ENCODE peak calls at places on chromosomes 7 and 10, in eight cellular contexts. M is A549; F is suprapubic skin; A is thoracic aorta; G is breast epithelium; I is pancreas; O is CD4-positive, alpha-beta T cell; N is mesendoderm. Q is an unnamed sample.

GRCh38 chr7:106279425-106280182 is 5.2 kb downstream of the NAMPT start:
- DNase-seq in M (no peak), F (no peak), A (no peak), G (no peak), I (no peak), O (no peak), N (peak; percentile 34), Q (no peak)

GRCh38 chr7:91945476-91945875 is 4.8 kb downstream of the AKAP9 start:
- DNase-seq in M (peak; percentile 33), F (no peak), A (no peak), G (no peak), I (peak; percentile 16), O (no peak), N (no peak), Q (no peak)

GRCh38 chr7:13109201-13109600 is 421.8 kb downstream of the ARL4A start:
- DNase-seq in M (no peak), F (no peak), A (no peak), G (no peak), I (no peak), O (no peak), N (no peak), Q (no peak)

GRCh38 chr7:96224682-96225081 is 97.2 kb downstream of the SLC25A13 start:
- DNase-seq in M (no peak), F (no peak), A (no peak), G (no peak), I (no peak), O (no peak), N (peak; percentile 60), Q (no peak)

GRCh38 chr10:31353574-31353973 is 34.6 kb downstream of the ZEB1 start:
- DNase-seq in M (peak; percentile 43), F (no peak), A (no peak), G (no peak), I (no peak), O (no peak), N (peak; percentile 49), Q (no peak)

GRCh38 chr7:99275496-99275895 is 2.9 kb downstream of the MYH16 start:
- DNase-seq in M (no peak), F (no peak), A (no peak), G (no peak), I (no peak), O (no peak), N (no peak), Q (no peak)

GRCh38 chr7:24216576-24217116 is 67.3 kb upstream of the NPY start:
- DNase-seq in M (no peak), F (no peak), A (no peak), G (no peak), I (no peak), O (no peak), N (no peak), Q (no peak)

GRCh38 chr10:99926925-99927718 is 82.6 kb downstream of the DNMBP start:
- DNase-seq in M (no peak), F (no peak), A (no peak), G (no peak), I (peak; percentile 52), O (no peak), N (peak; percentile 35), Q (no peak)

GRCh38 chr10:110163841-110164240 is 43.6 kb upstream of the MXI1 start:
- DNase-seq in M (no peak), F (no peak), A (no peak), G (no peak), I (no peak), O (no peak), N (no peak), Q (no peak)

GRCh38 chr7:25075459-25075858 is 49.6 kb downstream of the CYCS start:
- DNase-seq in M (no peak), F (no peak), A (no peak), G (no peak), I (no peak), O (no peak), N (no peak), Q (no peak)

GRCh38 chr10:5508786-5509185 is 9.4 kb upstream of the CALML5 start:
- DNase-seq in M (no peak), F (no peak), A (no peak), G (no peak), I (no peak), O (no peak), N (no peak), Q (no peak)

GRCh38 chr7:67654622-67655021 is 658.0 kb downstream of the TYW1 start:
- DNase-seq in M (no peak), F (no peak), A (no peak), G (no peak), I (no peak), O (no peak), N (no peak), Q (no peak)

GRCh38 chr7:67662804-67663203 is 666.2 kb downstream of the TYW1 start:
- DNase-seq in M (no peak), F (no peak), A (no peak), G (no peak), I (no peak), O (no peak), N (no peak), Q (no peak)

GRCh38 chr7:67663644-67664043 is 667.0 kb downstream of the TYW1 start:
- DNase-seq in M (no peak), F (no peak), A (no peak), G (no peak), I (no peak), O (no peak), N (no peak), Q (no peak)

GRCh38 chr7:67653856-67654442 is 657.3 kb downstream of the TYW1 start:
- DNase-seq in M (no peak), F (no peak), A (no peak), G (no peak), I (no peak), O (no peak), N (no peak), Q (no peak)

GRCh38 chr7:67659066-67659465 is 662.4 kb downstream of the TYW1 start:
- DNase-seq in M (no peak), F (no peak), A (no peak), G (no peak), I (no peak), O (no peak), N (no peak), Q (no peak)
- H3K27ac ChIP-seq in M (no peak overlapping the region), F (no peak overlapping the region), A (no peak overlapping the region), G (no peak overlapping the region), I (no peak overlapping the region), O (no peak overlapping the region), N (no peak overlapping the region), Q (no peak overlapping the region)

GRCh38 chr7:7766671-7767070 is 48.3 kb upstream of the RPA3 start:
- DNase-seq in M (no peak), F (no peak), A (no peak), G (no peak), I (no peak), O (no peak), N (no peak), Q (no peak)

GRCh38 chr7:7761340-7761973 is 43.0 kb upstream of the RPA3 start:
- DNase-seq in M (peak; percentile 12), F (no peak), A (no peak), G (no peak), I (no peak), O (no peak), N (no peak), Q (no peak)

GRCh38 chr7:7761974-7762769 is 43.8 kb upstream of the RPA3 start:
- DNase-seq in M (no peak), F (no peak), A (no peak), G (no peak), I (no peak), O (no peak), N (no peak), Q (no peak)

GRCh38 chr7:7765422-7765821 is 47.0 kb upstream of the RPA3 start:
- DNase-seq in M (peak; percentile 8), F (no peak), A (no peak), G (no peak), I (no peak), O (no peak), N (no peak), Q (no peak)

GRCh38 chr7:7764515-7765138 is 46.2 kb upstream of the RPA3 start:
- DNase-seq in M (no peak), F (no peak), A (no peak), G (no peak), I (no peak), O (no peak), N (no peak), Q (no peak)
- H3K27ac ChIP-seq in M (peak overlapping the region; percentile 20), F (peak overlapping the region; percentile 43), A (no peak overlapping the region), G (no peak overlapping the region), I (no peak overlapping the region), O (peak overlapping the region; percentile 23), N (no peak overlapping the region), Q (no peak overlapping the region)

GRCh38 chr7:66076459-66077329 is 1.1 kb downstream of the ASL start:
- DNase-seq in M (no peak), F (no peak), A (no peak), G (no peak), I (peak; percentile 25), O (no peak), N (no peak), Q (no peak)
- H3K27ac ChIP-seq in M (peak overlapping the region; percentile 88), F (no peak overlapping the region), A (no peak overlapping the region), G (peak overlapping the region; percentile 71), I (peak overlapping the region; percentile 12), O (no peak overlapping the region), N (no peak overlapping the region), Q (peak overlapping the region; percentile 75)

GRCh38 chr7:138961159-138961558 is 20.0 kb downstream of the KIAA1549 start:
- DNase-seq in M (no peak), F (no peak), A (no peak), G (no peak), I (peak; percentile 80), O (no peak), N (no peak), Q (no peak)

GRCh38 chr7:138964838-138965436 is 16.3 kb downstream of the KIAA1549 start:
- DNase-seq in M (no peak), F (no peak), A (no peak), G (no peak), I (no peak), O (no peak), N (no peak), Q (no peak)

GRCh38 chr7:138967159-138967558 is 14.0 kb downstream of the KIAA1549 start:
- DNase-seq in M (no peak), F (no peak), A (no peak), G (no peak), I (no peak), O (no peak), N (no peak), Q (no peak)

GRCh38 chr7:138962561-138963270 is 18.5 kb downstream of the KIAA1549 start:
- DNase-seq in M (no peak), F (no peak), A (no peak), G (no peak), I (peak; percentile 67), O (no peak), N (no peak), Q (no peak)

DNA sequence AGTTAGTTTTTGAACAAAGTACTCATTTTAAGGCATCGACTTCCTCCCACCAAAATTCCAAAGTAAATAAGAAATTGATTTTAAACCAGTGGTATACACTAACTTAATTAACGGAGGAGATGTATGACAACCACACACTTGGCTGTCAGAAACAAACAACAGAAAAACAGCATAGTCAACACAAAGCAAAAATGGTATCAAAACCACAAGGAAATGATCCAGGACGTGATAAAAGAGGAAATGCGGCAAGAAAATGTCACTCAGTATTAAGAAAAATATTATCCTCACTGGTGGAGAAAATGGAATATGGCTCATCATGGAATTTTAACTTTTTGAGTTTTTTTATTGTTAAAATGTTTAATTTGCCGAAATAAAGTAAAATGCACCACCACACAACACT is 17.5 kb downstream of the KIAA1549 start:
- DNase-seq in M (no peak), F (no peak), A (no peak), G (no peak), I (no peak), O (no peak), N (no peak), Q (no peak)
- H3K27ac ChIP-seq in M (no peak overlapping the region), F (no peak overlapping the region), A (no peak overlapping the region), G (no peak overlapping the region), I (no peak overlapping the region), O (no peak overlapping the region), N (no peak overlapping the region), Q (no peak overlapping the region)

Q was measured in ascending aorta.